ENCODE peak calls at places on chromosomes 13 and 19, in ten cellular contexts. Q is activated CD4-positive, alpha-beta T cell treated with anti-CD3 and anti-CD28 coated beads for 1 hour; G is adrenal gland; U is activated T-cell treated with anti-CD3 and anti-CD28 coated beads, Interleukin-2, amount 50 U/mL, for 1 hour; L is upper lobe of right lung; D is stimulated activated CD4-positive, alpha-beta T cell treated with anti-CD3 and anti-CD28 coated beads, Interleukin-15, amount 100 ng/mL, for 1 hour; K is kidney tubule cell; I is non-pigmented ciliary epithelial cell; Y is astrocyte of the cerebellum; B is EL. O is an unnamed sample.

GRCh38 chr13:110991991-110992508 is 77.2 kb upstream of the ANKRD10 start:
- DNase-seq in Q (no peak), G (no peak), U (no peak), L (no peak), D (no peak), K (no peak), I (no peak), Y (no peak), B (no peak), O (no peak)

GRCh38 chr13:76379341-76380105 is 506.7 kb downstream of the KCTD12 start:
- DNase-seq in Q (no peak), G (no peak), U (no peak), L (no peak), D (no peak), K (no peak), I (no peak), Y (no peak), B (no peak), O (no peak)

GRCh38 chr19:38252385-38252784 is 3.8 kb downstream of the PPP1R14A start:
- DNase-seq in Q (no peak), G (no peak), U (no peak), L (no peak), D (no peak), K (no peak), I (no peak), Y (no peak), B (no peak), O (no peak)

GRCh38 chr13:112057736-112058518 is 9.0 kb upstream of the SOX1 start:
- DNase-seq in Q (no peak), G (no peak), U (no peak), L (no peak), D (no peak), K (no peak), I (no peak), Y (no peak), B (no peak), O (no peak)

GRCh38 chr19:7247160-7247559 is 47.1 kb downstream of the INSR start:
- DNase-seq in Q (no peak), G (peak; percentile 21), U (no peak), L (no peak), D (no peak), K (peak; percentile 37), I (no peak), Y (no peak), B (no peak), O (no peak)

GRCh38 chr13:60590775-60591174 is 193.8 kb downstream of the TDRD3 start:
- DNase-seq in Q (no peak), G (no peak), U (no peak), L (no peak), D (no peak), K (no peak), I (no peak), Y (peak; percentile 53), B (no peak), O (no peak)

GRCh38 chr13:46896346-46897138 is at the start of gene HTR2A:
- DNase-seq in Q (no peak), G (peak; percentile 22), U (no peak), L (peak; percentile 69), D (no peak), K (peak; percentile 44), I (no peak), Y (no peak), B (peak; percentile 40), O (peak; percentile 58)

GRCh38 chr19:37227996-37228395 is 10.0 kb downstream of the ZNF383 start:
- DNase-seq in Q (no peak), G (no peak), U (peak; percentile 33), L (no peak), D (no peak), K (peak; percentile 23), I (no peak), Y (no peak), B (no peak), O (no peak)

GRCh38 chr19:18591735-18592385 is 3.3 kb downstream of the REX1BD start:
- DNase-seq in Q (no peak), G (no peak), U (no peak), L (no peak), D (no peak), K (no peak), I (no peak), Y (no peak), B (no peak), O (no peak)

GRCh38 chr13:48210178-48210577 is 22.8 kb upstream of the ITM2B start:
- DNase-seq in Q (no peak), G (no peak), U (no peak), L (no peak), D (no peak), K (peak; percentile 89), I (peak; percentile 58), Y (no peak), B (peak; percentile 65), O (no peak)

GRCh38 chr19:54434862-54435174 is 14.2 kb upstream of the LENG8 start:
- DNase-seq in Q (no peak), G (peak; percentile 27), U (no peak), L (no peak), D (no peak), K (no peak), I (no peak), Y (no peak), B (no peak), O (no peak)

GRCh38 chr19:35716735-35716984 is 1.1 kb upstream of the KMT2B start:
- DNase-seq in Q (no peak), G (no peak), U (no peak), L (no peak), D (no peak), K (peak; percentile 87), I (no peak), Y (peak; percentile 2), B (no peak), O (no peak)

GRCh38 chr19:2276429-2276989 is 5.5 kb downstream of the PEAK3 start:
- DNase-seq in Q (no peak), G (no peak), U (no peak), L (no peak), D (no peak), K (no peak), I (no peak), Y (no peak), B (no peak), O (no peak)

GRCh38 chr13:40813662-40814454 is 24.4 kb downstream of the SLC25A15 start:
- DNase-seq in Q (no peak), G (no peak), U (no peak), L (no peak), D (no peak), K (peak; percentile 45), I (no peak), Y (no peak), B (peak; percentile 38), O (no peak)

GRCh38 chr13:43786472-43786765 is 353 bp downstream of the ENOX1 start:
- DNase-seq in Q (no peak), G (peak; percentile 22), U (no peak), L (no peak), D (no peak), K (no peak), I (no peak), Y (no peak), B (no peak), O (no peak)

GRCh38 chr13:41962994-41963393 is 2.1 kb upstream of the VWA8 start:
- DNase-seq in Q (no peak), G (no peak), U (no peak), L (no peak), D (no peak), K (no peak), I (no peak), Y (no peak), B (no peak), O (no peak)

GRCh38 chr19:17304386-17305047 is 1.2 kb upstream of the MRPL34 start:
- DNase-seq in Q (no peak), G (peak; percentile 69), U (no peak), L (peak; percentile 79), D (no peak), K (peak; percentile 38), I (no peak), Y (no peak), B (no peak), O (peak; percentile 70)

GRCh38 chr19:12703056-12703455 is 6.6 kb upstream of the FBXW9 start:
- DNase-seq in Q (no peak), G (no peak), U (no peak), L (no peak), D (no peak), K (peak; percentile 26), I (no peak), Y (peak; percentile 13), B (peak; percentile 39), O (no peak)

GRCh38 chr19:10797078-10797477 is 38.9 kb downstream of the TMED1 start:
- DNase-seq in Q (no peak), G (no peak), U (peak; percentile 50), L (no peak), D (no peak), K (no peak), I (no peak), Y (no peak), B (no peak), O (no peak)

GRCh38 chr13:111994578-111994977 is 72.4 kb upstream of the SOX1 start:
- DNase-seq in Q (no peak), G (no peak), U (no peak), L (no peak), D (no peak), K (no peak), I (no peak), Y (no peak), B (no peak), O (no peak)

GRCh38 chr19:4981681-4981958 is 12.7 kb downstream of the KDM4B start:
- DNase-seq in Q (no peak), G (no peak), U (no peak), L (no peak), D (no peak), K (no peak), I (no peak), Y (no peak), B (no peak), O (no peak)

GRCh38 chr19:15251010-15251748 is 18.9 kb upstream of the EPHX3 start:
- DNase-seq in Q (no peak), G (peak; percentile 63), U (no peak), L (no peak), D (no peak), K (no peak), I (peak; percentile 44), Y (no peak), B (peak; percentile 83), O (no peak)

GRCh38 chr19:53908106-53908932 is 759 bp upstream of the CACNG7 start:
- DNase-seq in Q (peak; percentile 15), G (peak; percentile 42), U (peak; percentile 55), L (no peak), D (peak; percentile 30), K (peak; percentile 22), I (peak; percentile 13), Y (peak; percentile 5), B (peak; percentile 51), O (no peak)

O was measured in lower lobe of right lung.